ENCODE peak calls at places on chromosomes 4 and X, in ten cellular contexts. V is stomach, G is IMR-90, W is ovary, X is esophagus muscularis mucosa, B is uterus, Q is tibial nerve, T is suprapubic skin, N is gastrocnemius medialis, H is GM12891. F is an unnamed sample.

GRCh38 chrX:151359931-151360871 is 36.8 kb upstream of the VMA21 start:
- DNase-seq in N (no peak), B (no peak), V (peak), G (no peak), T (no peak), H (no peak), W (peak), X (no peak), Q (no peak), F (no peak)

GRCh38 chrX:22396408-22396807 is 123.7 kb downstream of the CBLL2 start:
- DNase-seq in X (no peak), W (no peak), V (no peak), T (no peak), H (no peak), B (no peak), N (no peak), G (peak), Q (no peak), F (no peak)

GRCh38 chrX:134908235-134908834 is 82.5 kb upstream of the SMIM10 start:
- DNase-seq in T (no peak), B (no peak), Q (no peak), N (no peak), W (no peak), X (no peak), V (no peak), G (peak), H (no peak), F (no peak)

GRCh38 chr4:25578431-25578830 is 77.2 kb upstream of the SLC34A2 start:
- DNase-seq in T (no peak), N (no peak), V (no peak), B (no peak), G (no peak), Q (no peak), H (no peak), W (no peak), X (no peak), F (no peak)

GRCh38 chr4:69054578-69055200 is 41.6 kb upstream of the UGT2B7 start:
- DNase-seq in Q (no peak), G (peak), W (no peak), N (no peak), B (no peak), X (no peak), V (no peak), H (no peak), T (no peak), F (no peak)

GRCh38 chr4:38177792-38178665 is 217.8 kb downstream of the PTTG2 start:
- DNase-seq in W (peak), H (no peak), Q (peak), V (peak), N (peak), T (peak), B (peak), G (no peak), X (no peak), F (peak)

GRCh38 chr4:1495416-1496115 is 89.3 kb upstream of the NKX1-1 start:
- DNase-seq in T (peak), N (no peak), B (no peak), H (no peak), X (no peak), G (no peak), Q (no peak), V (no peak), W (peak), F (no peak)

GRCh38 chr4:107069049-107069448 is 32.9 kb upstream of the DKK2 start:
- DNase-seq in N (no peak), W (no peak), V (no peak), X (no peak), H (no peak), T (no peak), B (no peak), Q (no peak), G (peak), F (no peak)

GRCh38 chr4:188414441-188414840 is 275.2 kb downstream of the TRIML1 start:
- DNase-seq in W (no peak), Q (no peak), T (no peak), V (no peak), G (peak), B (no peak), N (no peak), H (no peak), X (no peak), F (no peak)

GRCh38 chr4:148044889-148045352 is 313.0 kb downstream of the ARHGAP10 start:
- DNase-seq in Q (no peak), W (no peak), H (peak), G (no peak), X (no peak), V (no peak), B (no peak), T (no peak), N (peak), F (no peak)

GRCh38 chrX:32562261-32562660 is 649.1 kb downstream of the DMD start:
- DNase-seq in X (no peak), V (no peak), H (no peak), G (no peak), T (no peak), W (no peak), Q (no peak), N (no peak), B (no peak), F (no peak)

GRCh38 chr4:150816491-150816890 is 198.6 kb downstream of the LRBA start:
- DNase-seq in N (no peak), Q (no peak), W (no peak), G (peak), X (no peak), T (no peak), V (no peak), H (no peak), B (no peak), F (no peak)

GRCh38 chr4:163332526-163333405 is at the start of gene NPY1R:
- DNase-seq in H (peak), G (peak), B (peak), Q (peak), N (peak), X (no peak), T (peak), V (peak), W (peak), F (peak)
- TF ChIP-seq POLR2A in H (no peak), G (no peak), B (no peak), Q (no peak), N (no peak), X (no peak), T (no peak), V (no peak), W (no peak), F (no peak)

DNA sequence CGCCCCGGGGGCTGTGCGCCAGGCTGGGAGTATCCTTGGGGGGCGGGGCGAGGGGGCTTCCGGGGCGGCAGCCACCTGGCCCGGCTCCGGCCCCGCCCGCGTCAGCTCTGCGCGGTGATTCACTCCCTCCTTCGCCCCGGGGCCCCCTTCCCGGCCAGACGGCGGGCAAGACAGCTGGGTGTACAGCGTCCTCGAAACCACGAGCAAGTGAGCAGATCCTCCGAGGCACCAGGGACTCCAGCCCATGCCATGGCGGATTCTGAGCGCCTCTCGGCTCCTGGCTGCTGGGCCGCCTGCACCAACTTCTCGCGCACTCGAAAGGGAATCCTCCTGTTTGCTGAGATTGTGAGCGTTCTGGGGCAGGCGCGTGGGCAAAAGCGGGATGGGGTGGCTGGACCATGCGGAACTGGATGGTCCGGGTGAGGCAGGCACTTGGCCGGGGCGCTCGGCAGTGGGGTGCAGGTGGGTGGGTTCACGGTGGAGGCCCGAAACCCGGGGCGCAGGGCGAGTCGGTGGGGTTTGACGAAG is at the start of gene PLP2:
- DNase-seq in T (peak), W (peak), X (no peak), V (peak), H (no peak), G (peak), Q (no peak), B (peak), N (peak), F (no peak)
- TF ChIP-seq POLR2A in T (no peak), W (no peak), X (peak), V (no peak), H (no peak), G (peak), Q (peak), B (no peak), N (peak), F (no peak)

GRCh38 chrX:71283409-71284143 is at the start of gene NONO:
- DNase-seq in N (peak), G (peak), W (peak), Q (peak), V (peak), T (peak), X (peak), B (peak), H (peak), F (peak)
- TF ChIP-seq POLR2A in N (peak), G (peak), W (peak), Q (peak), V (no peak), T (peak), X (peak), B (peak), H (no peak), F (no peak)

GRCh38 chr4:128809477-128810330 is at the start of gene JADE1:
- DNase-seq in N (peak), X (peak), V (peak), Q (peak), B (peak), W (peak), H (peak), G (peak), T (peak), F (peak)
- TF ChIP-seq POLR2A in N (peak), X (no peak), V (no peak), Q (peak), B (peak), W (peak), H (no peak), G (peak), T (peak), F (peak)

GRCh38 chr4:77076889-77077635 is 1.3 kb upstream of the CCNI start:
- DNase-seq in T (no peak), G (no peak), H (no peak), N (no peak), X (no peak), B (no peak), W (peak), Q (no peak), V (no peak), F (no peak)

GRCh38 chr4:77078401-77078800 is 2.6 kb upstream of the CCNI start:
- DNase-seq in B (no peak), N (no peak), T (no peak), G (no peak), W (no peak), X (no peak), Q (no peak), H (no peak), V (no peak), F (no peak)

GRCh38 chr4:77074961-77075855 is 581 bp downstream of the CCNI start:
- DNase-seq in W (peak), H (peak), N (peak), G (peak), B (peak), V (peak), T (peak), X (peak), Q (peak), F (peak)

GRCh38 chr4:77073981-77074865 is 1.6 kb downstream of the CCNI start:
- DNase-seq in W (no peak), V (no peak), G (no peak), B (no peak), X (no peak), T (no peak), H (no peak), Q (no peak), N (no peak), F (no peak)

GRCh38 chr4:77075869-77076801 is at the start of gene CCNI:
- DNase-seq in B (peak), H (peak), Q (peak), V (peak), T (peak), G (peak), N (peak), W (peak), X (peak), F (peak)
- TF ChIP-seq POLR2A in B (peak), H (peak), Q (peak), V (no peak), T (peak), G (peak), N (peak), W (peak), X (peak), F (peak)

DNA sequence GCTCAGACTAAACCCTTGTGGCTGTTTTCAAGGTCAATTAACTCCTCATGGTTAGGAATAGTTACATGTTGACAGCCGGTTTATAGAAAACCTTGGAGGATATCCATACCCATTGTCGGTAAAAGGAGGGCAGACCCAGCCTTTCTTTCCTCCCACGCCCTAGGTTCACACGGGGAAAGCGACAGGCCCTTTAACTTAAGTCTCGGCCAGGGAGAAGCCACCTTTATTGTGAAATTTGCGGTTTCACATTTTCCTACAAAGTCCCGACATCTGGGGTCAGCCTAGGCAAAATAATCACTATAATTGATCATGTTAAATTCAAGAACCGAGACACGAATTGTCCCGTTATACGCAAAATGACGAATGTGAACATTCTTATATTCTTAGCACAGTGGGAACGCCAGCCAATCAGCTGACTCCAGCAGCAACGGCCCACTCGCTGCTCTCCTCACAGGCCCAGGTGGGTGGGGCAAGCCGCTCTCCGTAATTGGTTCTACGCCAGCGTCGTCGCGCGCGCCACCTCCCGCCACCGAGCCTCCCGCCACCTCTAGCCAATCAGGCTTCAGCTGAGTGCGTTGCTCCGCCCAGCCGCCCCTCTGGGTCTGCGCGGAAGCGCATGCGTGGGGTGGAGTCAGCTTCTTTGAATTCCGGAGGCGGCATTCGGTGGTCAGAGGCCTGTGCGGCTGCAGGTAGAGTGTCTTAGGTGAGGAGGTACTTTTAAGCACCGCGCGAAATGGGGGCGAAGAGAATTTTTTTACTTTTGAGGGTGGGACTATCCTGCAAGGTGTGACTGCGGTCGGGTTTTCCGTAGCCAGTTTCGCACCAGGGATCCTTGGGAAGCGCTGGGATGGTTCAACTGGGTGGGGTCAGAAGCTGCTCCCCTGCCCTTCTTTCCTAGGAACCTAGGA is at the start of gene CENPI:
- DNase-seq in G (peak), X (peak), N (peak), W (peak), T (peak), V (peak), Q (peak), H (peak), B (peak), F (peak)
- TF ChIP-seq POLR2A in G (peak), X (no peak), N (no peak), W (peak), T (no peak), V (no peak), Q (peak), H (peak), B (peak), F (no peak)

GRCh38 chrX:153725039-153725831 is 579 bp downstream of the ABCD1 start:
- DNase-seq in Q (no peak), X (no peak), T (no peak), G (no peak), V (no peak), W (peak), N (no peak), H (no peak), B (no peak), F (no peak)

GRCh38 chrX:153725832-153726285 is 1.2 kb downstream of the ABCD1 start:
- DNase-seq in Q (no peak), G (no peak), X (no peak), W (no peak), V (no peak), B (no peak), N (peak), T (no peak), H (no peak), F (no peak)

GRCh38 chrX:153724252-153725038 is at the start of the genes ABCD1 and BCAP31:
- DNase-seq in G (peak), X (peak), H (peak), N (peak), W (peak), B (peak), T (peak), Q (peak), V (peak), F (peak)

GRCh38 chrX:153722704-153723350 is 1.4 kb downstream of the BCAP31 start:
- DNase-seq in H (no peak), W (no peak), Q (no peak), X (no peak), G (no peak), B (no peak), N (no peak), T (no peak), V (no peak), F (no peak)

DNA sequence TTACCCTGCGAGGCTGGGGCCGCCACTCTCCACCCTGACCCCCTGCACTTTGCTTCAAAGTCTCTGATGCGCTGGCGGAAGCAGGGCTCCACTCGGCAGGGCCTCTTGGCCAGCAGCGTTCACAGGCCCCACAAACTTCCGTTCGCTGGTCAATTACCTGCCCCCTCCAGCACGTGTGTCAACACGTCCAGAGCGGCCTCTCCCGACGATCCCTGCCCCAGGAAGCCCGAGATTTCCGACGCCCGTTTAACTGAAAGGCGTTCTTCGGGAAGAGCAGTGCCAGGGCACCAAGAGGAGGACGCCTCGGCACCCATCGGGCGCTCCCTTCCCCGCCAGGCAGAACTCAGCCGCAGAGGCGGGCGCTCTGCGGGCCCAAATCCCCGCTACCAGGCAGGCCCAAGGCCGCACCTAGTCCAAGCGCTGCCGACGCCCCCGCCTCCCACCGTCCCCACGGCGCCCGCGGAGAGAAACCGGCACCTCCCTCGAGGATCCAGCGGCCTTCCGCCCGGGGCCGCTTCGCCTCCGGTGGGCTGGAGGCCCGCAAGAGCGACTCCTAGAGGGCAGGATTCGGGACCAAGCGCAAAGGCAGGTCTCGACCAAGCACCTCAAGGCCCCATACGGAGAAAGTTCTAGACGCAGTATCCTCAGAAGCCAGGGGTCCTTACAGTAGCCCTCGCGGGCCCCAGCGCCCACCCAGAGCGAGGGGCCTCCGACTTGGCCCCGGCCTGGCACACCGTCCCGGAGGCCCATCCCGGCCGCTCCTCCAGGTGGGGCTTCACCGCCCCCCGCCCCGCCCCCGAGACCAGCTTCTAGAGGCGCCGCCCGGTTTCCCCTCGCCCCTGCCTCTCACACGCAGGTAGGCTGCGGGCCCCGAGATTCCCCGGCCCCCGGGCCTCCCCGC is 586 bp downstream of the BCAP31 start:
- DNase-seq in B (peak), T (no peak), G (peak), X (no peak), W (peak), H (peak), V (peak), N (no peak), Q (no peak), F (peak)
- TF ChIP-seq POLR2A in B (no peak), T (no peak), G (no peak), X (no peak), W (no peak), H (no peak), V (no peak), N (no peak), Q (no peak), F (no peak)

F was measured in heart left ventricle.